ENCODE peak calls at places on chromosomes 13 and 19, in seven cellular contexts. One of them, this sample, is unnamed.

GRCh38 chr19:11035441-11036377 is 53.6 kb upstream of the LDLR start:
- DNase-seq in stimulated activated CD4-positive, alpha-beta T cell treated with anti-CD3 and anti-CD28 coated beads, Interleukin-12 subunit alpha, Interleukin-12 subunit beta, amount 100 ng/mL, for 4 hours: peak; percentile 85
- DNase-seq in uterus: peak; percentile 91
- DNase-seq in CD8-positive, alpha-beta T cell: peak; percentile 92
- DNase-seq in NCI-H2107: peak; percentile 86
- DNase-seq in left ventricle myocardium inferior: peak; percentile 89
- DNase-seq in T-cell: peak; percentile 77
- DNase-seq in this sample: peak; percentile 90

GRCh38 chr13:112883241-112883945 is 85.6 kb upstream of the MCF2L start:
- DNase-seq in stimulated activated CD4-positive, alpha-beta T cell treated with anti-CD3 and anti-CD28 coated beads, Interleukin-12 subunit alpha, Interleukin-12 subunit beta, amount 100 ng/mL, for 4 hours: no peak
- DNase-seq in uterus: no peak
- DNase-seq in CD8-positive, alpha-beta T cell: no peak
- DNase-seq in NCI-H2107: no peak
- DNase-seq in left ventricle myocardium inferior: no peak
- DNase-seq in T-cell: no peak
- DNase-seq in this sample: no peak

GRCh38 chr13:61188057-61188456 is 227.6 kb downstream of the PCDH20 start:
- DNase-seq in stimulated activated CD4-positive, alpha-beta T cell treated with anti-CD3 and anti-CD28 coated beads, Interleukin-12 subunit alpha, Interleukin-12 subunit beta, amount 100 ng/mL, for 4 hours: no peak
- DNase-seq in uterus: no peak
- DNase-seq in CD8-positive, alpha-beta T cell: no peak
- DNase-seq in NCI-H2107: no peak
- DNase-seq in left ventricle myocardium inferior: no peak
- DNase-seq in T-cell: no peak
- DNase-seq in this sample: no peak

GRCh38 chr19:17944301-17944700 is 11.5 kb downstream of the CCDC124 start:
- DNase-seq in stimulated activated CD4-positive, alpha-beta T cell treated with anti-CD3 and anti-CD28 coated beads, Interleukin-12 subunit alpha, Interleukin-12 subunit beta, amount 100 ng/mL, for 4 hours: no peak
- DNase-seq in uterus: peak; percentile 40
- DNase-seq in CD8-positive, alpha-beta T cell: no peak
- DNase-seq in NCI-H2107: no peak
- DNase-seq in left ventricle myocardium inferior: no peak
- DNase-seq in T-cell: no peak
- DNase-seq in this sample: no peak

GRCh38 chr13:33721719-33722118 is 96.2 kb upstream of the RFC3 start:
- DNase-seq in stimulated activated CD4-positive, alpha-beta T cell treated with anti-CD3 and anti-CD28 coated beads, Interleukin-12 subunit alpha, Interleukin-12 subunit beta, amount 100 ng/mL, for 4 hours: no peak
- DNase-seq in uterus: no peak
- DNase-seq in CD8-positive, alpha-beta T cell: no peak
- DNase-seq in NCI-H2107: no peak
- DNase-seq in left ventricle myocardium inferior: no peak
- DNase-seq in T-cell: no peak
- DNase-seq in this sample: no peak

GRCh38 chr13:110726726-110727125 is 13.2 kb downstream of the ING1 start:
- DNase-seq in stimulated activated CD4-positive, alpha-beta T cell treated with anti-CD3 and anti-CD28 coated beads, Interleukin-12 subunit alpha, Interleukin-12 subunit beta, amount 100 ng/mL, for 4 hours: peak; percentile 37
- DNase-seq in uterus: no peak
- DNase-seq in CD8-positive, alpha-beta T cell: peak; percentile 71
- DNase-seq in NCI-H2107: peak; percentile 30
- DNase-seq in left ventricle myocardium inferior: no peak
- DNase-seq in T-cell: peak; percentile 49
- DNase-seq in this sample: no peak

GRCh38 chr13:27622881-27623280 is 1.2 kb downstream of the POLR1D start:
- DNase-seq in stimulated activated CD4-positive, alpha-beta T cell treated with anti-CD3 and anti-CD28 coated beads, Interleukin-12 subunit alpha, Interleukin-12 subunit beta, amount 100 ng/mL, for 4 hours: no peak
- DNase-seq in uterus: no peak
- DNase-seq in CD8-positive, alpha-beta T cell: no peak
- DNase-seq in NCI-H2107: no peak
- DNase-seq in left ventricle myocardium inferior: no peak
- DNase-seq in T-cell: no peak
- DNase-seq in this sample: no peak

GRCh38 chr13:43785681-43786471 is 896 bp downstream of the ENOX1 start:
- DNase-seq in stimulated activated CD4-positive, alpha-beta T cell treated with anti-CD3 and anti-CD28 coated beads, Interleukin-12 subunit alpha, Interleukin-12 subunit beta, amount 100 ng/mL, for 4 hours: peak; percentile 17
- DNase-seq in uterus: peak; percentile 86
- DNase-seq in CD8-positive, alpha-beta T cell: no peak
- DNase-seq in NCI-H2107: no peak
- DNase-seq in left ventricle myocardium inferior: peak; percentile 87
- DNase-seq in T-cell: no peak
- DNase-seq in this sample: peak; percentile 67

GRCh38 chr19:47518139-47518538 is 3.3 kb upstream of the NAPA start:
- DNase-seq in stimulated activated CD4-positive, alpha-beta T cell treated with anti-CD3 and anti-CD28 coated beads, Interleukin-12 subunit alpha, Interleukin-12 subunit beta, amount 100 ng/mL, for 4 hours: peak; percentile 15
- DNase-seq in uterus: no peak
- DNase-seq in CD8-positive, alpha-beta T cell: peak; percentile 76
- DNase-seq in NCI-H2107: no peak
- DNase-seq in left ventricle myocardium inferior: no peak
- DNase-seq in T-cell: peak; percentile 29
- DNase-seq in this sample: no peak

GRCh38 chr19:23378948-23379347 is 16.3 kb downstream of the ZNF91 start:
- DNase-seq in stimulated activated CD4-positive, alpha-beta T cell treated with anti-CD3 and anti-CD28 coated beads, Interleukin-12 subunit alpha, Interleukin-12 subunit beta, amount 100 ng/mL, for 4 hours: no peak
- DNase-seq in uterus: no peak
- DNase-seq in CD8-positive, alpha-beta T cell: no peak
- DNase-seq in NCI-H2107: no peak
- DNase-seq in left ventricle myocardium inferior: no peak
- DNase-seq in T-cell: no peak
- DNase-seq in this sample: no peak

GRCh38 chr19:45049073-45049736 is 10.4 kb downstream of the CLASRP start:
- DNase-seq in stimulated activated CD4-positive, alpha-beta T cell treated with anti-CD3 and anti-CD28 coated beads, Interleukin-12 subunit alpha, Interleukin-12 subunit beta, amount 100 ng/mL, for 4 hours: no peak
- DNase-seq in uterus: no peak
- DNase-seq in CD8-positive, alpha-beta T cell: no peak
- DNase-seq in NCI-H2107: no peak
- DNase-seq in left ventricle myocardium inferior: peak; percentile 35
- DNase-seq in T-cell: no peak
- DNase-seq in this sample: no peak

GRCh38 chr19:46660601-46661019 is 372 bp downstream of the DACT3 start:
- DNase-seq in stimulated activated CD4-positive, alpha-beta T cell treated with anti-CD3 and anti-CD28 coated beads, Interleukin-12 subunit alpha, Interleukin-12 subunit beta, amount 100 ng/mL, for 4 hours: no peak
- DNase-seq in uterus: peak; percentile 60
- DNase-seq in CD8-positive, alpha-beta T cell: no peak
- DNase-seq in NCI-H2107: no peak
- DNase-seq in left ventricle myocardium inferior: peak; percentile 46
- DNase-seq in T-cell: no peak
- DNase-seq in this sample: no peak

GRCh38 chr19:17183271-17183757 is 31.8 kb upstream of the USE1 start:
- DNase-seq in stimulated activated CD4-positive, alpha-beta T cell treated with anti-CD3 and anti-CD28 coated beads, Interleukin-12 subunit alpha, Interleukin-12 subunit beta, amount 100 ng/mL, for 4 hours: no peak
- DNase-seq in uterus: no peak
- DNase-seq in CD8-positive, alpha-beta T cell: peak; percentile 66
- DNase-seq in NCI-H2107: no peak
- DNase-seq in left ventricle myocardium inferior: no peak
- DNase-seq in T-cell: no peak
- DNase-seq in this sample: no peak

GRCh38 chr13:103178986-103179695 is 112.9 kb upstream of the SLC10A2 start:
- DNase-seq in stimulated activated CD4-positive, alpha-beta T cell treated with anti-CD3 and anti-CD28 coated beads, Interleukin-12 subunit alpha, Interleukin-12 subunit beta, amount 100 ng/mL, for 4 hours: no peak
- DNase-seq in uterus: no peak
- DNase-seq in CD8-positive, alpha-beta T cell: no peak
- DNase-seq in NCI-H2107: no peak
- DNase-seq in left ventricle myocardium inferior: no peak
- DNase-seq in T-cell: no peak
- DNase-seq in this sample: no peak

This sample was measured in endothelial cell.